ENCODE peak calls at places on chromosomes 1 and 21, in ten cellular contexts. One of them, this sample, is unnamed.

GRCh38 chr1:214318956-214319355 is 38.0 kb downstream of the SMYD2 start:
- DNase-seq in adrenal gland: no peak
- DNase-seq in body of pancreas: no peak
- DNase-seq in endothelial cell of umbilical vein: no peak
- DNase-seq in psoas muscle: no peak
- DNase-seq in keratinocyte: no peak
- DNase-seq in thyroid gland: no peak
- DNase-seq in heart right ventricle: no peak
- DNase-seq in ascending aorta: no peak
- DNase-seq in pancreas: no peak
- DNase-seq in this sample: no peak

GRCh38 chr1:85692730-85693314 is 15.4 kb downstream of the ZNHIT6 start:
- DNase-seq in pancreas: no peak
- DNase-seq in endothelial cell of umbilical vein: peak; percentile 60
- DNase-seq in ascending aorta: no peak
- DNase-seq in psoas muscle: no peak
- DNase-seq in keratinocyte: peak; percentile 11
- DNase-seq in body of pancreas: no peak
- DNase-seq in heart right ventricle: no peak
- DNase-seq in adrenal gland: no peak
- DNase-seq in thyroid gland: no peak
- DNase-seq in this sample: peak; percentile 79

GRCh38 chr1:161839591-161839990 is 73.5 kb downstream of the ATF6 start:
- DNase-seq in psoas muscle: no peak
- DNase-seq in heart right ventricle: no peak
- DNase-seq in body of pancreas: no peak
- DNase-seq in keratinocyte: no peak
- DNase-seq in adrenal gland: no peak
- DNase-seq in pancreas: no peak
- DNase-seq in thyroid gland: no peak
- DNase-seq in endothelial cell of umbilical vein: no peak
- DNase-seq in ascending aorta: no peak
- DNase-seq in this sample: no peak

GRCh38 chr1:198196630-198197029 is 39.8 kb downstream of the NEK7 start:
- DNase-seq in keratinocyte: no peak
- DNase-seq in pancreas: no peak
- DNase-seq in ascending aorta: no peak
- DNase-seq in body of pancreas: no peak
- DNase-seq in psoas muscle: no peak
- DNase-seq in adrenal gland: no peak
- DNase-seq in endothelial cell of umbilical vein: no peak
- DNase-seq in heart right ventricle: no peak
- DNase-seq in thyroid gland: no peak
- DNase-seq in this sample: no peak

GRCh38 chr1:223731076-223731770 is 18.9 kb downstream of the CAPN2 start:
- DNase-seq in psoas muscle: peak; percentile 86
- DNase-seq in thyroid gland: peak; percentile 95
- DNase-seq in endothelial cell of umbilical vein: peak; percentile 81
- DNase-seq in heart right ventricle: peak; percentile 66
- DNase-seq in keratinocyte: no peak
- DNase-seq in ascending aorta: peak; percentile 41
- DNase-seq in pancreas: no peak
- DNase-seq in adrenal gland: peak; percentile 82
- DNase-seq in body of pancreas: no peak
- DNase-seq in this sample: peak; percentile 60

GRCh38 chr1:190205713-190206112 is 272.0 kb downstream of the BRINP3 start:
- DNase-seq in keratinocyte: no peak
- DNase-seq in endothelial cell of umbilical vein: peak; percentile 2
- DNase-seq in adrenal gland: no peak
- DNase-seq in thyroid gland: no peak
- DNase-seq in heart right ventricle: no peak
- DNase-seq in body of pancreas: no peak
- DNase-seq in ascending aorta: no peak
- DNase-seq in psoas muscle: no peak
- DNase-seq in pancreas: no peak
- DNase-seq in this sample: peak; percentile 32

GRCh38 chr1:207647966-207648906 is 3.3 kb downstream of the CR1L start:
- DNase-seq in pancreas: no peak
- DNase-seq in keratinocyte: no peak
- DNase-seq in heart right ventricle: no peak
- DNase-seq in thyroid gland: no peak
- DNase-seq in psoas muscle: no peak
- DNase-seq in ascending aorta: no peak
- DNase-seq in endothelial cell of umbilical vein: no peak
- DNase-seq in adrenal gland: no peak
- DNase-seq in body of pancreas: peak; percentile 22
- DNase-seq in this sample: no peak

GRCh38 chr1:205530116-205530515 is 25.6 kb downstream of the CDK18 start:
- DNase-seq in psoas muscle: peak; percentile 18
- DNase-seq in body of pancreas: no peak
- DNase-seq in ascending aorta: no peak
- DNase-seq in endothelial cell of umbilical vein: no peak
- DNase-seq in pancreas: no peak
- DNase-seq in keratinocyte: no peak
- DNase-seq in thyroid gland: no peak
- DNase-seq in heart right ventricle: no peak
- DNase-seq in adrenal gland: no peak
- DNase-seq in this sample: no peak

GRCh38 chr21:46152939-46153258 is 2.5 kb downstream of the FTCD start:
- DNase-seq in endothelial cell of umbilical vein: no peak
- DNase-seq in pancreas: peak; percentile 12
- DNase-seq in ascending aorta: peak; percentile 1
- DNase-seq in adrenal gland: no peak
- DNase-seq in body of pancreas: peak; percentile 1
- DNase-seq in keratinocyte: no peak
- DNase-seq in heart right ventricle: no peak
- DNase-seq in thyroid gland: no peak
- DNase-seq in psoas muscle: peak; percentile 53
- DNase-seq in this sample: no peak

GRCh38 chr1:176719478-176719877 is 256.5 kb downstream of the PAPPA2 start:
- DNase-seq in ascending aorta: no peak
- DNase-seq in pancreas: no peak
- DNase-seq in thyroid gland: no peak
- DNase-seq in keratinocyte: no peak
- DNase-seq in adrenal gland: no peak
- DNase-seq in heart right ventricle: no peak
- DNase-seq in body of pancreas: no peak
- DNase-seq in psoas muscle: no peak
- DNase-seq in endothelial cell of umbilical vein: no peak
- DNase-seq in this sample: no peak

GRCh38 chr1:221724931-221725605 is 16.8 kb downstream of the DUSP10 start:
- DNase-seq in ascending aorta: no peak
- DNase-seq in psoas muscle: peak; percentile 75
- DNase-seq in keratinocyte: no peak
- DNase-seq in pancreas: no peak
- DNase-seq in adrenal gland: peak; percentile 55
- DNase-seq in endothelial cell of umbilical vein: no peak
- DNase-seq in thyroid gland: no peak
- DNase-seq in heart right ventricle: no peak
- DNase-seq in body of pancreas: no peak
- DNase-seq in this sample: no peak
- H3K4me1 ChIP-seq in ascending aorta: no peaks in the 10 kb centered on the region
- H3K4me1 ChIP-seq in psoas muscle: peaks cover 84% of the 10 kb centered on the region
- H3K4me1 ChIP-seq in keratinocyte: peaks cover 25% of the 10 kb centered on the region
- H3K4me1 ChIP-seq in pancreas: no peaks in the 10 kb centered on the region
- H3K4me1 ChIP-seq in adrenal gland: peaks cover 32% of the 10 kb centered on the region
- H3K4me1 ChIP-seq in endothelial cell of umbilical vein: no peaks in the 10 kb centered on the region
- H3K4me1 ChIP-seq in thyroid gland: peaks cover 11% of the 10 kb centered on the region
- H3K4me1 ChIP-seq in heart right ventricle: peaks cover 37% of the 10 kb centered on the region
- H3K4me1 ChIP-seq in body of pancreas: peaks cover 42% of the 10 kb centered on the region
- H3K4me1 ChIP-seq in this sample: peaks cover 15% of the 10 kb centered on the region

GRCh38 chr1:41795205-41795762 is 123.4 kb downstream of the HIVEP3 start:
- DNase-seq in ascending aorta: no peak
- DNase-seq in adrenal gland: peak; percentile 10
- DNase-seq in body of pancreas: no peak
- DNase-seq in keratinocyte: no peak
- DNase-seq in thyroid gland: no peak
- DNase-seq in pancreas: no peak
- DNase-seq in psoas muscle: no peak
- DNase-seq in endothelial cell of umbilical vein: peak; percentile 43
- DNase-seq in heart right ventricle: no peak
- DNase-seq in this sample: peak; percentile 63
- TF ChIP-seq CTCF in ascending aorta: no peak
- TF ChIP-seq CTCF in adrenal gland: peak; percentile 18
- TF ChIP-seq CTCF in body of pancreas: peak; percentile 8
- TF ChIP-seq CTCF in keratinocyte: peak; percentile 45
- TF ChIP-seq CTCF in thyroid gland: no peak
- TF ChIP-seq CTCF in pancreas: no peak
- TF ChIP-seq CTCF in psoas muscle: peak; percentile 46
- TF ChIP-seq CTCF in endothelial cell of umbilical vein: peak; percentile 22
- TF ChIP-seq CTCF in heart right ventricle: no peak
- TF ChIP-seq CTCF in this sample: peak; percentile 53

DNA sequence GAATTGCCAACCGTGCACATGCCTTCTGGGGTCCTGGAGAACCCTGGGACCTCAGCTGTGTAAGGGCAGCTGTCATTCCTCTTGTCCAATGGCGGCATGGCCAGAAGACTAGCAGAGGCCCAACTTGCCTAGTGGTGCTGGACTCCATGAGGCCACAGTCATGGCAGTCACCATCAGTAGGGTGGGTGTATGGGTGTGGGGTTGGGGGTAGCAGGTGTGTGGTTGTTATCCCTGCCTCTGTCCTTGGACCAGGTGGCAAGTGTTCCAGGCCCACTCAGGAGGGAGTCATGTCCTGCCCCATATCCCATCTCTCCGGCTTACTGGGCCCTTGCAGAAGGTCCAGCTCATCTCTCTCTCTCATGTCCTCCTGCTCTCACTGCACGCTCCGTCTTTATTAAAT is 1596.2 kb downstream of the MRPL39 start:
- DNase-seq in body of pancreas: no peak
- DNase-seq in adrenal gland: no peak
- DNase-seq in keratinocyte: no peak
- DNase-seq in psoas muscle: no peak
- DNase-seq in heart right ventricle: no peak
- DNase-seq in pancreas: no peak
- DNase-seq in thyroid gland: no peak
- DNase-seq in ascending aorta: no peak
- DNase-seq in endothelial cell of umbilical vein: no peak
- DNase-seq in this sample: no peak
- H3K27me3 ChIP-seq in body of pancreas: no peaks in the 10 kb centered on the region
- H3K27me3 ChIP-seq in adrenal gland: no peaks in the 10 kb centered on the region
- H3K27me3 ChIP-seq in keratinocyte: no peaks in the 10 kb centered on the region
- H3K27me3 ChIP-seq in psoas muscle: no peaks in the 10 kb centered on the region
- H3K27me3 ChIP-seq in heart right ventricle: no peaks in the 10 kb centered on the region
- H3K27me3 ChIP-seq in pancreas: no peaks in the 10 kb centered on the region
- H3K27me3 ChIP-seq in thyroid gland: no peaks in the 10 kb centered on the region
- H3K27me3 ChIP-seq in ascending aorta: no peaks in the 10 kb centered on the region
- H3K27me3 ChIP-seq in endothelial cell of umbilical vein: no peaks in the 10 kb centered on the region
- H3K27me3 ChIP-seq in this sample: no peaks in the 10 kb centered on the region

GRCh38 chr1:167672831-167673230 is 42.8 kb downstream of the RCSD1 start:
- DNase-seq in heart right ventricle: no peak
- DNase-seq in pancreas: no peak
- DNase-seq in keratinocyte: no peak
- DNase-seq in ascending aorta: no peak
- DNase-seq in thyroid gland: no peak
- DNase-seq in endothelial cell of umbilical vein: no peak
- DNase-seq in body of pancreas: no peak
- DNase-seq in adrenal gland: no peak
- DNase-seq in psoas muscle: no peak
- DNase-seq in this sample: no peak
- H3K4me1 ChIP-seq in heart right ventricle: peaks cover 56% of the 10 kb centered on the region
- H3K4me1 ChIP-seq in pancreas: no peaks in the 10 kb centered on the region
- H3K4me1 ChIP-seq in keratinocyte: peaks cover 6% of the 10 kb centered on the region
- H3K4me1 ChIP-seq in ascending aorta: no peaks in the 10 kb centered on the region
- H3K4me1 ChIP-seq in thyroid gland: no peaks in the 10 kb centered on the region
- H3K4me1 ChIP-seq in endothelial cell of umbilical vein: no peaks in the 10 kb centered on the region
- H3K4me1 ChIP-seq in body of pancreas: no peaks in the 10 kb centered on the region
- H3K4me1 ChIP-seq in adrenal gland: peaks cover 22% of the 10 kb centered on the region
- H3K4me1 ChIP-seq in psoas muscle: peaks cover 52% of the 10 kb centered on the region
- H3K4me1 ChIP-seq in this sample: peaks cover 51% of the 10 kb centered on the region

DNA sequence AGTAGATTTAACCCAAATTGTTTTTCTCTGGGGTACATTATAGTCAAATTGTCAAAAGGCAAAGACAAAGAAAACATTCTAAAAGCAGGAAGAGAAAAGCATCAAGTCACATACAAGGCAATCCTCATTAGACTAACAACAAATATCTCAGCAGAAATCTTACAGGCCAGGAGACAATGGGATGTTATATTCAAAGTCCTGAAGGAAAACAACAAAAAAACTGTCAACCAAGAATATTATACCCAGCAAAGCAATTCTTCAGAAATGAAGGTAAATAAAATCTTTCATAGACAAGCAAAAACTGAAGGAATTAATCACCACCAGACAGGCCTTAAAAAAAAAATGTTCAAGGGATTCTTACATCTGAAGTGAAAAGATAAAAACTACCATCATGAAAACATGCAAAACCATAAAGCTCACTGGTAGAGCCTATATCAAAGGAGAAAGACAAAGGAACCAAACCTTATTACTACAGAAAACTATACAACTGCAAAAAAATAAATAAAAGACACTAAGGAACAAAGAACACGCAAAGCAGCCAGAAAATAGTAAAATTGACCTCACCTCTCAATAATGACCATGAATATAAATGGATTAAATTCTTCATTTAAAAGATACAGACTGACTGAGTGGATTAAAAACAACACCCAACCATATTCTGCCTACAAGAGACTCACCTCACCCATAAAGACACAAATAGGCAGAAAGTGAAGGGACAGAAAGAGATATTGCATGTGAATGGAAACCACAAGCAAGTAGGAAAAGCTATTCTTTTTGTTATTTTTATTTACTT is 113.8 kb upstream of the ZC3H11B start:
- DNase-seq in adrenal gland: no peak
- DNase-seq in thyroid gland: no peak
- DNase-seq in keratinocyte: no peak
- DNase-seq in body of pancreas: no peak
- DNase-seq in ascending aorta: no peak
- DNase-seq in pancreas: no peak
- DNase-seq in psoas muscle: no peak
- DNase-seq in heart right ventricle: no peak
- DNase-seq in endothelial cell of umbilical vein: no peak
- DNase-seq in this sample: no peak
- TF ChIP-seq CTCF in adrenal gland: no peak
- TF ChIP-seq CTCF in thyroid gland: no peak
- TF ChIP-seq CTCF in keratinocyte: no peak
- TF ChIP-seq CTCF in body of pancreas: no peak
- TF ChIP-seq CTCF in ascending aorta: no peak
- TF ChIP-seq CTCF in pancreas: no peak
- TF ChIP-seq CTCF in psoas muscle: no peak
- TF ChIP-seq CTCF in heart right ventricle: no peak
- TF ChIP-seq CTCF in endothelial cell of umbilical vein: no peak
- TF ChIP-seq CTCF in this sample: no peak